ENCODE peak calls at places on chromosomes 7 and 10, in ten cellular contexts. D is mesothelial cell of epicardium, Y is A549, I is PC-9, O is neural crest cell, U is GM06990, L is cardiac fibroblast, G is cardiac muscle cell, A is psoas muscle, V is progenitor cell of endocrine pancreas. R is an unnamed sample.

GRCh38 chr10:69303632-69304035 is 25.3 kb downstream of the HK1 start:
- DNase-seq in V (no peak), Y (no peak), O (no peak), L (peak), U (no peak), I (no peak), G (no peak), D (no peak), A (no peak), R (no peak)

GRCh38 chr7:106959753-106960152 is 84.8 kb upstream of the PRKAR2B start:
- DNase-seq in Y (peak), U (no peak), A (no peak), L (no peak), O (no peak), G (no peak), I (no peak), D (no peak), V (peak), R (no peak)

GRCh38 chr7:115015619-115016018 is 93.7 kb downstream of the MDFIC start:
- DNase-seq in Y (peak), A (no peak), L (peak), I (no peak), V (no peak), O (no peak), U (no peak), G (peak), D (no peak), R (no peak)

GRCh38 chr10:99540673-99541531 is 8.2 kb downstream of the NKX2-3 start:
- DNase-seq in Y (peak), I (no peak), A (no peak), L (no peak), O (no peak), V (peak), G (no peak), U (no peak), D (no peak), R (peak)

GRCh38 chr7:130296221-130296951 is 3.4 kb downstream of the CPA4 start:
- DNase-seq in O (no peak), U (no peak), Y (no peak), D (no peak), G (no peak), A (no peak), L (no peak), V (no peak), I (no peak), R (no peak)

GRCh38 chr7:26153246-26153822 is 1.3 kb downstream of the NFE2L3 start:
- DNase-seq in L (no peak), O (no peak), D (no peak), V (no peak), U (peak), I (peak), A (no peak), G (no peak), Y (no peak), R (no peak)

GRCh38 chr10:46559231-46559671 is 2.8 kb upstream of the GPRIN2 start:
- DNase-seq in I (no peak), U (no peak), A (peak), Y (no peak), D (peak), L (no peak), V (peak), G (no peak), O (peak), R (peak)

GRCh38 chr7:50704844-50705243 is 77.9 kb downstream of the GRB10 start:
- DNase-seq in Y (no peak), V (no peak), O (no peak), G (no peak), A (no peak), I (no peak), L (no peak), D (no peak), U (no peak), R (peak)

GRCh38 chr7:30800785-30801252 is 29.6 kb downstream of the MINDY4 start:
- DNase-seq in V (no peak), L (peak), U (no peak), O (peak), I (peak), G (peak), A (no peak), D (peak), Y (peak), R (peak)

GRCh38 chr7:94907420-94908203 is at the start of gene PPP1R9A:
- DNase-seq in D (peak), A (peak), L (no peak), O (peak), U (peak), V (peak), Y (peak), I (no peak), G (peak), R (no peak)

DNA sequence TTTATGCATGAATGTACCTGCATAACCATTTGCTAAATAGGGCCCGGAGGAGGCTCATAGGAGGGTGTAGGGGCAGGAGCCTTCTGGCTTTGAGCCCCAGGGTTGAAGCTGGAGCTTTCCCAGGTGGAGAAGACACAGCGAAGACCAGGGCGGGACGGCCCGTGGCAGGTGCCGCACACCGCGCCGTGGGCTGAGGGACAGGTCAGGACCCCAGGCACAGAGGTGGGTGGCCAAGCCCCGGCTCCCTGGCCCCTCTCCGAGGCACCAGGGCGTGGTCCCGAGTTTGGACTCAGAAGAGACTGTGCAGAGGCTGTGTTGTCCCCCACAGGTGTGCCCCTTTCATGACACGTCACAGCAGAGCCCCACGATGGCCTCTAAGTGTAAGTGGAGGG is 56.5 kb downstream of the PWWP2B start:
- DNase-seq in A (no peak), D (no peak), U (no peak), O (no peak), V (no peak), Y (no peak), G (no peak), I (no peak), L (no peak), R (no peak)
- TF ChIP-seq CTCF in A (no peak), D (peak), U (no peak), O (no peak), V (peak), Y (no peak), G (no peak), I (peak), L (no peak), R (no peak)

DNA sequence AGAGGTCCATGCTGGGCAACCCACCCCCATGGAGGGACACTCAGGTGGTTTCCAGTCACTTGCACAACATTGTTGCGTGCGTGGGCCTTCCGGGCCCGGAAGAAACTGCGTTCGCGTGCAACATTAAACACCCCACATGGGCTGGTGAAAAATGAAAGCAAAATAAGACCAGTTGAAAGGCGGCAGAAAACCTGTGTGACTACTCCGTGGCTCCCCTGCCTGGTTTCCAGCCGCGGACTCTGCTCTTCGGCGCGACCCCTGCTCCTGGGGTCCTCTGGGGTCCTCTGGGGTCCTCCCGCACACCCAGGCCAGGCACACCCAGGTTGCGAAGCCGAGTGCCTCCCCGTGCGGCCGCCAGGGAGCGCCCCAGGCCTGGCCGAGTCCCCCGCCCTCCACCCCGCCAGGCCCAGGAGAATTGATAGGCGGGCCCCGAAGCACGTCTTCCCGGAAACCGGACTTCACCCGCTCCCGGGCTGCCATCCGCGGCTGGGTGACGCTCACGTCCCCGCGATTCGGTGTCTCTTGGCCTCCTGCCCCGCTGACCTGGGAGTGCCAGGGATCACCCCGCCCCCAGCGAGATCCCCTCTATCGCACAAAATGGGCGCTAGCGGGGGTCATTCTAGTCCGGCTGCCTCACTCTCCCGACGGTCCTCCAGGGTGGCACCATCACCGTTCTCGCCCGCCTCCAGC is 1.9 kb upstream of the SH2D4B start:
- DNase-seq in G (peak), L (peak), I (peak), Y (peak), U (peak), A (peak), V (peak), O (no peak), D (peak), R (no peak)
- TF ChIP-seq CTCF in G (peak), L (peak), I (peak), Y (peak), U (peak), A (peak), V (peak), O (peak), D (no peak), R (no peak)

GRCh38 chr10:35640474-35640873 is 1.6 kb downstream of the FZD8 start:
- DNase-seq in D (peak), V (peak), A (peak), L (peak), U (peak), O (peak), G (peak), I (no peak), Y (peak), R (peak)

GRCh38 chr10:35638116-35638515 is 4.0 kb downstream of the FZD8 start:
- DNase-seq in L (no peak), Y (no peak), O (no peak), A (no peak), U (no peak), V (no peak), I (no peak), D (no peak), G (no peak), R (no peak)

GRCh38 chr10:35639021-35639521 is 3.0 kb downstream of the FZD8 start:
- DNase-seq in L (no peak), O (no peak), A (no peak), V (no peak), I (no peak), Y (no peak), U (no peak), D (no peak), G (no peak), R (no peak)

GRCh38 chr10:35640951-35641429 is 1.1 kb downstream of the FZD8 start:
- DNase-seq in G (peak), D (peak), L (peak), V (peak), Y (peak), U (peak), O (peak), A (peak), I (no peak), R (peak)

GRCh38 chr10:35639651-35640311 is 2.3 kb downstream of the FZD8 start:
- DNase-seq in L (peak), O (peak), I (no peak), U (peak), G (peak), V (peak), D (peak), A (peak), Y (no peak), R (no peak)
- TF ChIP-seq CTCF in L (peak), O (peak), I (no peak), U (no peak), G (no peak), V (peak), D (no peak), A (no peak), Y (no peak), R (no peak)

GRCh38 chr7:35758421-35758820 is 42.4 kb upstream of the SEPTIN7 start:
- DNase-seq in O (no peak), Y (peak), D (no peak), U (no peak), G (no peak), V (no peak), L (no peak), A (no peak), I (no peak), R (no peak)
- TF ChIP-seq CTCF in O (peak), Y (no peak), D (no peak), U (peak), G (no peak), V (peak), L (no peak), A (no peak), I (no peak), R (no peak)